ENCODE peak calls at places on chromosome 2, in four cellular contexts. O, J, E and D are unnamed samples.

GRCh38 chr2:154507186-154507585 is 191.3 kb upstream of the KCNJ3 start:
- DNase-seq in E (no peak), O (no peak), J (no peak), D (no peak)

GRCh38 chr2:197011777-197012641 is 85.5 kb upstream of the PGAP1 start:
- DNase-seq in J (peak; percentile 34), O (peak; percentile 67), E (peak; percentile 57), D (no peak)

GRCh38 chr2:40115348-40115747 is 336.3 kb upstream of the THUMPD2 start:
- DNase-seq in O (no peak), E (no peak), J (no peak), D (no peak)

GRCh38 chr2:157176602-157177001 is 80.9 kb upstream of the GALNT5 start:
- DNase-seq in E (no peak), O (no peak), J (no peak), D (no peak)

GRCh38 chr2:204492417-204492816 is 52.9 kb upstream of the PARD3B start:
- DNase-seq in J (no peak), E (no peak), O (no peak), D (no peak)

GRCh38 chr2:207319321-207319720 is 153.6 kb upstream of the KLF7 start:
- DNase-seq in J (no peak), O (no peak), E (no peak), D (no peak)

GRCh38 chr2:217953011-217953481 is 49.7 kb downstream of the TNS1 start:
- DNase-seq in J (no peak), E (no peak), O (no peak), D (no peak)

GRCh38 chr2:26469092-26469710 is 8.7 kb downstream of the OTOF start:
- DNase-seq in J (peak; percentile 78), E (peak; percentile 73), O (peak; percentile 88), D (peak; percentile 88)

GRCh38 chr2:65456074-65456473 is 23.7 kb upstream of the SPRED2 start:
- DNase-seq in O (no peak), J (no peak), E (no peak), D (no peak)

GRCh38 chr2:158967731-158968395 is 577 bp upstream of the TANC1 start:
- DNase-seq in O (peak; percentile 52), E (no peak), J (no peak), D (peak; percentile 58)

GRCh38 chr2:136122654-136123053 is 4.7 kb upstream of the CXCR4 start:
- DNase-seq in E (no peak), J (no peak), O (no peak), D (no peak)

GRCh38 chr2:111042772-111043771 is 77.6 kb upstream of the BCL2L11 start:
- DNase-seq in E (no peak), J (no peak), O (no peak), D (no peak)
- TF ChIP-seq NR3C1 in E (no peak), J (no peak), O (no peak), D (no peak)

DNA sequence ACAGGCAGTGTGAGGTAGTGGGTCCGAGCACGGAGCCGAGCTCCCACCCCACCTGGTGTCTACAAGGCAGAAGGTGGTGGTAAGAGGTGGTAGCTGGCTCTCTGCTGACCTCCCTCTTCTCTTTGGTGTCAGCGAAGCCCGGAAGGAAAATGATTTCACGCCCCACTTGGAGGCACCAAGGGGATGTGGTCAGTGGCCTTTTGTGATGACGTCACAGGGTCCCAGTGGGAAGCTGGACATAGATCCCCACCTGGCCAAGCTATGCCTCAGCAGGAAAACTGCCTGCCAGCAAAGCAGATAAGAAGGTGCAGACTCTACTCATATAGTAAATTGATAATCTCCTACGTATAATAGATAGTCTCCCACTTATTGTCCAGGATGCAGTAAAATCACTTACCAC is 183.7 kb upstream of the ALKAL2 start:
- DNase-seq in O (no peak), J (no peak), E (no peak), D (no peak)
- TF ChIP-seq NR3C1 in O (no peak), J (no peak), E (no peak), D (no peak)

GRCh38 chr2:186979439-186980116 is 130.6 kb upstream of the ZSWIM2 start:
- DNase-seq in E (no peak), O (no peak), J (no peak), D (no peak)

GRCh38 chr2:186980117-186980442 is 131.1 kb upstream of the ZSWIM2 start:
- DNase-seq in J (no peak), E (no peak), O (no peak), D (no peak)

GRCh38 chr2:186984481-186984880 is 135.5 kb upstream of the ZSWIM2 start:
- DNase-seq in E (no peak), J (no peak), O (no peak), D (no peak)

GRCh38 chr2:186977433-186978045 is 128.6 kb upstream of the ZSWIM2 start:
- DNase-seq in O (no peak), J (no peak), E (no peak), D (no peak)

GRCh38 chr2:186980787-186981550 is 132.0 kb upstream of the ZSWIM2 start:
- DNase-seq in E (no peak), O (no peak), J (no peak), D (no peak)
- TF ChIP-seq NR3C1 in E (no peak), O (no peak), J (no peak), D (no peak)

GRCh38 chr2:241481687-241482086 is 26.7 kb downstream of the STK25 start:
- DNase-seq in J (no peak), O (no peak), E (no peak), D (no peak)

GRCh38 chr2:241485172-241485911 is 23.0 kb downstream of the STK25 start:
- DNase-seq in J (no peak), O (no peak), E (no peak), D (no peak)

GRCh38 chr2:241482126-241482525 is 26.3 kb downstream of the STK25 start:
- DNase-seq in O (no peak), E (no peak), J (no peak), D (no peak)

GRCh38 chr2:241483305-241483704 is 25.1 kb downstream of the STK25 start:
- DNase-seq in J (no peak), E (no peak), O (no peak), D (no peak)

DNA sequence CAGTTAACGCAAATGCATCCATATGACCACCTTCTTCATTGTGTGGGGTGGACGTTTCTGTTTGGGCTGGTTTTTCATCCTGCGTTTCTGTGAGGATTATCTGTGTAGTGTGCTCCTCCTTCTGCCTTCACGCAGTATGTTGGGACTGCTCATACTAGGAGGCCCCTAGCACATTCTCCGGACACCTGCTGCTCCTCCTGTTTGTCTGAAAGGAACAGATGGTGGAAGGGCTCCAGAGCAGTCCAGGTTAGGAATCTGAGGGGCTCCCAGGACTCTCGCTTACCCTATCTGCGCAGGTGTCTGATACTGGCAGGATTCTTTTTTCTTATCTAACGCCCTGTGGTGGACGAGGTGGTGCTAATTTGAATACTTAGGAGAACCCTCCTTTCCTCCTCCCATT is 25.8 kb downstream of the STK25 start:
- DNase-seq in O (no peak), J (no peak), E (no peak), D (no peak)
- TF ChIP-seq NR3C1 in O (no peak), J (no peak), E (no peak), D (no peak)

DNA sequence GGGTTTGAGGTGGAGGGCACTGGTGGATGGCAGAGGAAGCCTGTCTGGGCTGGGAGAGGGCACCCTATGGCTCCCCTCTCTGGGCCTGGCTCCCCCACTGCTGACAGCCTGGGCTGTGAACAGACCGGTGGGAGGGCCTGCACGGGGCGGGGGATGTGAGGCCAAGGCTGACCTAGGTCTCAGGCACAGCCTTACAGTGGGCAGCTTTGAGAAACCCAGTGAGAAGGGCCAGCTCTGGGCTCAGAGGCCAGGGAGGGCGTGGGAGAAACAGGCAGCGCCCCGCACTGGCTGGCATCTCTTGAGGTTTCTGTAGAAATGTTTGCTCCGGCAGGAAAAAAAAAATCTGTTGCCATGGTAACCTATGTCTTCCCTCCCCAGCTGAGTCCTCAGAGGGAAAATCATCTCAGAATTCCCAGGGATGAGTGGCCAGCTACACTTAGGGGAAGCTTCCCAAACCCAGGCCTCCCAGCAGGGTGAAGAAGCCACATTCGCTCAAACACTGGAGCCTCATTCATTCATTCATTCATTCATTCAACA is 71.7 kb upstream of the TAF1B start:
- DNase-seq in E (peak; percentile 44), O (peak; percentile 85), J (no peak), D (no peak)
- TF ChIP-seq NR3C1 in E (no peak), O (no peak), J (no peak), D (no peak)

GRCh38 chr2:227506456-227506855 is 34.5 kb downstream of the AGFG1 start:
- DNase-seq in O (no peak), E (no peak), J (no peak), D (no peak)

GRCh38 chr2:227504700-227505099 is 32.7 kb downstream of the AGFG1 start:
- DNase-seq in O (no peak), J (no peak), E (no peak), D (no peak)

GRCh38 chr2:227499971-227500630 is 28.1 kb downstream of the AGFG1 start:
- DNase-seq in J (no peak), E (peak; percentile 16), O (peak; percentile 36), D (no peak)

GRCh38 chr2:227508001-227508400 is 36.0 kb downstream of the AGFG1 start:
- DNase-seq in E (no peak), O (no peak), J (no peak), D (no peak)

DNA sequence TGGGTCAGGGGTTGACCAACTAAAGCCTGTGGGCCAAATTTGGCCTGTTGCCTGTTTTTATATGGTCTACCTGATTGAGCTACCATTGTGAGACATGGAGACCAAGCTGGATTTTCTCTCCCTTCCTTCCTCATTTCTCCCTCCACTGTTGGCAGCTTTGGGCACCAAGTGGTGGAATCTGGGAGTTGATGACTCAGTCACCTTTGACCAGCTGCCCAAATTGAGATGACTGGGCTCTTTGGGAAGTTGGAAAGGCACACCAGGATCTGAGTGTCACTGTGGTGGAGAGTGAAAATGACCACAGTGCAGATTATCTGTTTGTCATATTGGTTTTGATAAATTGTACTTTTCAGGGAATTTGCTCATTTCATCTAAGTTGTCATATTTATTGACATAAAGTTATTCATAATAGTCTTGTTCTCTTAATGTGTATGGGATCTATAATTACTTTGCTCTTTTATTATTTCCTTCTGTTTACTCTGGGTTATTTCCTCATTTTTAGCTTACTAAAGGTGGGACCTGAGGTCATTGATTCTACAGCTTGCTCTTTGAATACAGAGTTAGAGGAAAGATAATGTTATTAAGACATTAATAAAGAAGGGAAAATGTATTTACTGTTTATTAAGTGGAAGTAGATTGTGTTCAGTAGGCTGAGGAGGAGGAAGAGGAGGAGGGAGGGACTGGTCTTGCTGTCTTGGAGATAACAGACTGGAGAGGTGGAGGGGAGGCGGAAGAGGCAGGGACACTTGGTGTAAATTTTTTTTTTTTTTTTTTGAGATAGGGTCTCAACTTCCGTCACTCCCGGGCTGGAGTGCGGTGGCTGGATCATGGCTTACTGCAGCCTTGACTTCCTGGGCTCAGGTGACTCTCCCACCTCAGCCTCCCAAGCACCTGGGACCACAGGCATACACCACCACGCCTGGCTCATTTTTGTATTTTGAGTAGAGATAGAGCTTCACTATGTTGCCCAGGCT is 31.8 kb downstream of the AGFG1 start:
- DNase-seq in O (peak; percentile 90), E (peak; percentile 50), J (peak; percentile 69), D (no peak)
- TF ChIP-seq NR3C1 in O (no peak), E (no peak), J (no peak), D (no peak)

DNA sequence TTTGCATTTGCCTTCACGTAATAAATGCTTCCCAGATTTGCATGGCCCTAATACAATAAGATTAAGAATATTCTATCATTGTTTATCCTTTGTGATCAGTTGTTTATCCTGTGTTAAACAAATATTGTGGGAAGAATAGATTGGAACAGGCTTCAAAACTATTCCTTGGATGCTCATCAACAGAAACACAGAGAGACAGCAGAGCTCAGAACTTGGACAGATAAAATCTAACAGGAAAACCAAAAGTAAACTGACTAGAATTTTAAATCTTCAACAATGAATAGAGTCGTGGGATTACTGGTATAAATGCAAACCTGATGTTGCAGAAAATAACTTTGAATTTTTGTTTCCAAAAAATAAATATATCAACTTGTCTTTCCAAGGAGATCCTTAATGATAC is 60.0 kb upstream of the TANK start:
- DNase-seq in E (no peak), J (no peak), O (no peak), D (no peak)
- TF ChIP-seq NR3C1 in E (no peak), J (no peak), O (no peak), D (no peak)